ENCODE peak calls at places on chromosomes 12 and 14, in four cellular contexts. J is fibroblast of gingiva; U is activated CD4-positive, alpha-beta T cell treated with anti-CD3 and anti-CD28 coated beads, Interleukin-2, amount 50 U/mL, for 1 hour; T is stimulated activated CD4-positive, alpha-beta T cell treated with anti-CD3 and anti-CD28 coated beads, Interleukin-1b, Interleukin-23, amount 100 ng/mL, for 1 hour. H is an unnamed sample.

GRCh38 chr12:93784339-93785086 is 107.3 kb downstream of the CRADD start:
- DNase-seq in J (peak; percentile 78), T (no peak), U (peak; percentile 12), H (peak; percentile 73)

GRCh38 chr12:90153827-90154226 is 445.2 kb upstream of the ATP2B1 start:
- DNase-seq in U (no peak), J (no peak), T (no peak), H (no peak)

GRCh38 chr12:5889381-5890047 is 55.5 kb downstream of the ANO2 start:
- DNase-seq in U (no peak), J (no peak), T (no peak), H (no peak)

GRCh38 chr14:63248211-63248610 is 44.0 kb downstream of the RHOJ start:
- DNase-seq in U (no peak), J (no peak), T (no peak), H (no peak)

GRCh38 chr12:62332598-62332997 is 72.4 kb downstream of the USP15 start:
- DNase-seq in U (no peak), J (peak; percentile 65), T (no peak), H (no peak)

GRCh38 chr12:14059538-14059937 is 78.1 kb upstream of the GRIN2B start:
- DNase-seq in T (no peak), U (no peak), J (no peak), H (no peak)

GRCh38 chr12:49923035-49923644 is 19.4 kb upstream of the FAIM2 start:
- DNase-seq in U (no peak), T (no peak), J (no peak), H (no peak)

GRCh38 chr14:54002653-54003052 is 46.0 kb upstream of the BMP4 start:
- DNase-seq in J (peak; percentile 29), T (no peak), U (no peak), H (no peak)

GRCh38 chr12:49832836-49833421 is 4.7 kb upstream of the NCKAP5L start:
- DNase-seq in U (no peak), J (peak; percentile 48), T (no peak), H (peak; percentile 77)

GRCh38 chr14:52950410-52950897 is 396 bp downstream of the FERMT2 start:
- DNase-seq in U (no peak), T (no peak), J (peak; percentile 32), H (no peak)

GRCh38 chr14:93970589-93970966 is 5.8 kb downstream of the ASB2 start:
- DNase-seq in U (peak; percentile 74), T (peak; percentile 59), J (no peak), H (no peak)

H was measured in fibroblast of the conjunctiva.